ENCODE peak calls at places on chromosomes 12 and 14, in five cellular contexts. One of them, this sample, is unnamed.

GRCh38 chr12:102388469-102388868 is 91.9 kb downstream of the IGF1 start:
- DNase-seq in cardiac muscle cell: no peak
- DNase-seq in ovary: no peak
- DNase-seq in AG09309: no peak
- DNase-seq in upper lobe of left lung: no peak
- DNase-seq in this sample: no peak

GRCh38 chr12:57837779-57838562 is 8.6 kb downstream of the CTDSP2 start:
- DNase-seq in cardiac muscle cell: peak
- DNase-seq in ovary: no peak
- DNase-seq in AG09309: no peak
- DNase-seq in upper lobe of left lung: no peak
- DNase-seq in this sample: no peak

GRCh38 chr12:107597695-107598410 is 87.7 kb upstream of the PWP1 start:
- DNase-seq in cardiac muscle cell: no peak
- DNase-seq in ovary: no peak
- DNase-seq in AG09309: no peak
- DNase-seq in upper lobe of left lung: no peak
- DNase-seq in this sample: no peak

GRCh38 chr12:128906485-128907137 is 53.3 kb downstream of the GLT1D1 start:
- DNase-seq in cardiac muscle cell: no peak
- DNase-seq in ovary: no peak
- DNase-seq in AG09309: no peak
- DNase-seq in upper lobe of left lung: no peak
- DNase-seq in this sample: no peak

GRCh38 chr12:88339966-88340365 is 197.9 kb downstream of the TMTC3 start:
- DNase-seq in cardiac muscle cell: no peak
- DNase-seq in ovary: no peak
- DNase-seq in AG09309: no peak
- DNase-seq in upper lobe of left lung: no peak
- DNase-seq in this sample: no peak

GRCh38 chr12:121467638-121468403 is 67.9 kb downstream of the RNF34 start:
- DNase-seq in cardiac muscle cell: peak
- DNase-seq in ovary: peak
- DNase-seq in AG09309: no peak
- DNase-seq in upper lobe of left lung: no peak
- DNase-seq in this sample: no peak

GRCh38 chr12:131460516-131460915 is 250.4 kb upstream of the SFSWAP start:
- DNase-seq in cardiac muscle cell: no peak
- DNase-seq in ovary: no peak
- DNase-seq in AG09309: no peak
- DNase-seq in upper lobe of left lung: no peak
- DNase-seq in this sample: no peak

GRCh38 chr12:67531519-67531918 is 117.0 kb upstream of the DYRK2 start:
- DNase-seq in cardiac muscle cell: no peak
- DNase-seq in ovary: no peak
- DNase-seq in AG09309: no peak
- DNase-seq in upper lobe of left lung: no peak
- DNase-seq in this sample: no peak

GRCh38 chr14:60166144-60166543 is 946 bp upstream of the DHRS7 start:
- DNase-seq in cardiac muscle cell: no peak
- DNase-seq in ovary: no peak
- DNase-seq in AG09309: no peak
- DNase-seq in upper lobe of left lung: no peak
- DNase-seq in this sample: no peak

GRCh38 chr12:99257672-99258071 is 389.9 kb upstream of the GARIN6 start:
- DNase-seq in cardiac muscle cell: no peak
- DNase-seq in ovary: no peak
- DNase-seq in AG09309: no peak
- DNase-seq in upper lobe of left lung: no peak
- DNase-seq in this sample: no peak

GRCh38 chr14:44170554-44170953 is 336.5 kb downstream of the FSCB start:
- DNase-seq in cardiac muscle cell: no peak
- DNase-seq in ovary: no peak
- DNase-seq in AG09309: no peak
- DNase-seq in upper lobe of left lung: no peak
- DNase-seq in this sample: no peak

GRCh38 chr12:89080797-89081470 is 271.4 kb downstream of the DUSP6 start:
- DNase-seq in cardiac muscle cell: peak
- DNase-seq in ovary: no peak
- DNase-seq in AG09309: no peak
- DNase-seq in upper lobe of left lung: no peak
- DNase-seq in this sample: no peak

GRCh38 chr12:48525332-48525731 is at the start of gene OR8S1:
- DNase-seq in cardiac muscle cell: no peak
- DNase-seq in ovary: no peak
- DNase-seq in AG09309: no peak
- DNase-seq in upper lobe of left lung: no peak
- DNase-seq in this sample: no peak

GRCh38 chr12:129819391-129819790 is 84.4 kb downstream of the TMEM132D start:
- DNase-seq in cardiac muscle cell: no peak
- DNase-seq in ovary: no peak
- DNase-seq in AG09309: no peak
- DNase-seq in upper lobe of left lung: no peak
- DNase-seq in this sample: no peak

GRCh38 chr12:6311822-6312528 is 1.5 kb downstream of the PLEKHG6 start:
- DNase-seq in cardiac muscle cell: no peak
- DNase-seq in ovary: no peak
- DNase-seq in AG09309: no peak
- DNase-seq in upper lobe of left lung: no peak
- DNase-seq in this sample: no peak

GRCh38 chr14:20613094-20614037 is 22.2 kb upstream of the RNASE12 start:
- DNase-seq in cardiac muscle cell: peak
- DNase-seq in ovary: peak
- DNase-seq in AG09309: peak
- DNase-seq in upper lobe of left lung: peak
- DNase-seq in this sample: peak

GRCh38 chr12:133057446-133057845 is 20.1 kb downstream of the ZNF84 start:
- DNase-seq in cardiac muscle cell: no peak
- DNase-seq in ovary: no peak
- DNase-seq in AG09309: no peak
- DNase-seq in upper lobe of left lung: no peak
- DNase-seq in this sample: no peak

GRCh38 chr12:92627511-92627910 is 75.3 kb upstream of the PLEKHG7 start:
- DNase-seq in cardiac muscle cell: no peak
- DNase-seq in ovary: no peak
- DNase-seq in AG09309: no peak
- DNase-seq in upper lobe of left lung: no peak
- DNase-seq in this sample: no peak

GRCh38 chr12:66144796-66145754 is 14.5 kb upstream of the LLPH start:
- DNase-seq in cardiac muscle cell: peak
- DNase-seq in ovary: peak
- DNase-seq in AG09309: peak
- DNase-seq in upper lobe of left lung: no peak
- DNase-seq in this sample: no peak

GRCh38 chr12:11497995-11498394 is 102.6 kb upstream of the PRB2 start:
- DNase-seq in cardiac muscle cell: no peak
- DNase-seq in ovary: no peak
- DNase-seq in AG09309: no peak
- DNase-seq in upper lobe of left lung: no peak
- DNase-seq in this sample: no peak

GRCh38 chr12:124852329-124852831 is 11.3 kb downstream of the SCARB1 start:
- DNase-seq in cardiac muscle cell: peak
- DNase-seq in ovary: peak
- DNase-seq in AG09309: no peak
- DNase-seq in upper lobe of left lung: no peak
- DNase-seq in this sample: peak

GRCh38 chr12:104684884-104685283 is 228.1 kb downstream of the CHST11 start:
- DNase-seq in cardiac muscle cell: peak
- DNase-seq in ovary: no peak
- DNase-seq in AG09309: peak
- DNase-seq in upper lobe of left lung: no peak
- DNase-seq in this sample: no peak

GRCh38 chr14:33948143-33948962 is 2.5 kb downstream of the EGLN3 start:
- DNase-seq in cardiac muscle cell: no peak
- DNase-seq in ovary: no peak
- DNase-seq in AG09309: no peak
- DNase-seq in upper lobe of left lung: no peak
- DNase-seq in this sample: no peak

GRCh38 chr12:92133166-92133565 is 12.5 kb downstream of the BTG1 start:
- DNase-seq in cardiac muscle cell: peak
- DNase-seq in ovary: no peak
- DNase-seq in AG09309: no peak
- DNase-seq in upper lobe of left lung: no peak
- DNase-seq in this sample: no peak

DNA sequence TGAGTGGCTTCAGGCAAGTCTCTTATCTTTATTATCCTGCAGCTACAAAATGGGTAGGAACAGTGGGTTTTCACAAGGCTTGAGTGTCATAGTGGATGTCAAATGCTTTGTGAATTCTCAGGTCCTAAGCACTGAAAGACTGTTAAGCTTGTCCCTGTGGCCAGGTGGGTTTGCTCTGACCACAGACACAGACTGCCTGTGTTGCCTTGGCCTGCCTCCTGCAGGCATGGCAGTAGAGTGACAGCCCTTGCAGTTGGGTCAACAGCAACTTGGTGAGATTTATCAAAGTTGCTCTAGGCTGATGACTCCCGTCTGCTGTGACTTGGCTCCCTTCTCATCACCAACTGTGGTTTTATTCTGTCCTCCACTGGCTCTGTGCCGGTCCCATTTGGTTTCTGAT is 520.0 kb upstream of the CCDC196 start:
- DNase-seq in cardiac muscle cell: no peak
- DNase-seq in ovary: no peak
- DNase-seq in AG09309: no peak
- DNase-seq in upper lobe of left lung: no peak
- DNase-seq in this sample: no peak
- TF ChIP-seq CTCF in cardiac muscle cell: no peak
- TF ChIP-seq CTCF in ovary: no peak
- TF ChIP-seq CTCF in AG09309: no peak
- TF ChIP-seq CTCF in upper lobe of left lung: no peak
- TF ChIP-seq CTCF in this sample: no peak

DNA sequence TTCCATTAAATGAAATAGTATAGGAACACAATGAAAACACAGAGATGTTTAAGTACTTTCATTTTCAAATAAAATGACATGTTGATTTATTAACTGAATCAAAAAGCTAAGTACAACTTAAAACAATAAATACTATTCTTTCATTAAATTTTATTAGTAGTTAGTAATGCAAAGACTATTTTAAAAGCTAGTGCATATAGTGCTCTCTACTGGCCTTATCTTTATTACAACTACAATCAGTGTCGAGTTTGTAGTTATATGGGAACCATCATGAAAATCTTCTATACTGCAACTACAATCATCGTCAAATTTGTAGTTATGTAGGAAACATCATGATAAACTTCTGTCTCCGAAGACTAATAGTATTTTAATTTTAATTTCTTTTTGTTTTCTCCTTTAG is 8.9 kb upstream of the LIN7A start:
- DNase-seq in cardiac muscle cell: peak
- DNase-seq in ovary: no peak
- DNase-seq in AG09309: no peak
- DNase-seq in upper lobe of left lung: no peak
- DNase-seq in this sample: no peak
- TF ChIP-seq CTCF in cardiac muscle cell: peak
- TF ChIP-seq CTCF in ovary: no peak
- TF ChIP-seq CTCF in AG09309: peak
- TF ChIP-seq CTCF in upper lobe of left lung: no peak
- TF ChIP-seq CTCF in this sample: peak

GRCh38 chr12:25583545-25583944 is 30.5 kb upstream of the LMNTD1 start:
- DNase-seq in cardiac muscle cell: peak
- DNase-seq in ovary: peak
- DNase-seq in AG09309: no peak
- DNase-seq in upper lobe of left lung: no peak
- DNase-seq in this sample: no peak
- TF ChIP-seq CTCF in cardiac muscle cell: peak
- TF ChIP-seq CTCF in ovary: no peak
- TF ChIP-seq CTCF in AG09309: no peak
- TF ChIP-seq CTCF in upper lobe of left lung: no peak
- TF ChIP-seq CTCF in this sample: no peak

GRCh38 chr14:95431199-95432145 is 85.0 kb downstream of the SYNE3 start:
- DNase-seq in cardiac muscle cell: peak
- DNase-seq in ovary: no peak
- DNase-seq in AG09309: no peak
- DNase-seq in upper lobe of left lung: no peak
- DNase-seq in this sample: no peak
- TF ChIP-seq CTCF in cardiac muscle cell: peak
- TF ChIP-seq CTCF in ovary: no peak
- TF ChIP-seq CTCF in AG09309: peak
- TF ChIP-seq CTCF in upper lobe of left lung: peak
- TF ChIP-seq CTCF in this sample: peak

This sample was measured in CD14-positive monocyte.